ENCODE peak calls at places on chromosomes 2 and 18, in seven cellular contexts. Z is heart left ventricle, C is substantia nigra, G is body of pancreas, H is astrocyte, A is H9, K is left lung. D is an unnamed sample.

GRCh38 chr2:235580401-235581157 is 86.7 kb downstream of the AGAP1 start:
- DNase-seq in Z (no peak), C (no peak), G (no peak), H (no peak), A (no peak), K (no peak), D (no peak)

GRCh38 chr2:150484461-150484931 is 3.0 kb downstream of the RND3 start:
- DNase-seq in Z (no peak), C (no peak), G (no peak), H (no peak), A (no peak), K (no peak), D (no peak)

GRCh38 chr18:39667905-39668304 is 2102.3 kb upstream of the CELF4 start:
- DNase-seq in Z (no peak), C (no peak), G (no peak), H (no peak), A (no peak), K (no peak), D (no peak)

GRCh38 chr2:158011055-158011771 is 90.5 kb upstream of the UPP2 start:
- DNase-seq in Z (no peak), C (no peak), G (no peak), H (peak), A (peak), K (no peak), D (no peak)

GRCh38 chr18:55998071-55998522 is 410.1 kb upstream of the TCF4 start:
- DNase-seq in Z (no peak), C (peak), G (peak), H (peak), A (peak), K (no peak), D (peak)

GRCh38 chr18:13260114-13260926 is 41.8 kb downstream of the LDLRAD4 start:
- DNase-seq in Z (peak), C (no peak), G (no peak), H (no peak), A (no peak), K (no peak), D (no peak)

GRCh38 chr2:205822578-205822977 is 140.3 kb downstream of the NRP2 start:
- DNase-seq in Z (no peak), C (no peak), G (no peak), H (peak), A (no peak), K (no peak), D (no peak)

GRCh38 chr2:34003795-34004194 is 404.7 kb upstream of the FAM98A start:
- DNase-seq in Z (no peak), C (no peak), G (no peak), H (no peak), A (no peak), K (no peak), D (no peak)

GRCh38 chr2:118490323-118490722 is 357.1 kb downstream of the EN1 start:
- DNase-seq in Z (no peak), C (no peak), G (no peak), H (no peak), A (peak), K (no peak), D (no peak)

GRCh38 chr2:112646102-112646719 is 472 bp downstream of the SLC20A1 start:
- DNase-seq in Z (no peak), C (no peak), G (no peak), H (no peak), A (no peak), K (no peak), D (no peak)

GRCh38 chr2:164711246-164712138 is 90.2 kb upstream of the GRB14 start:
- DNase-seq in Z (no peak), C (no peak), G (no peak), H (no peak), A (no peak), K (no peak), D (no peak)

GRCh38 chr2:201130524-201131186 is 14.7 kb downstream of the CFLAR start:
- DNase-seq in Z (no peak), C (no peak), G (no peak), H (peak), A (no peak), K (no peak), D (no peak)

GRCh38 chr2:235712176-235712575 is 218.3 kb downstream of the AGAP1 start:
- DNase-seq in Z (no peak), C (no peak), G (no peak), H (no peak), A (no peak), K (no peak), D (no peak)

GRCh38 chr2:210128961-210129360 is 42.2 kb downstream of the KANSL1L start:
- DNase-seq in Z (no peak), C (no peak), G (no peak), H (no peak), A (no peak), K (no peak), D (no peak)

GRCh38 chr2:184041077-184041476 is 557.3 kb upstream of the ZNF804A start:
- DNase-seq in Z (no peak), C (no peak), G (no peak), H (no peak), A (no peak), K (no peak), D (no peak)

GRCh38 chr18:47321815-47322214 is 70.4 kb upstream of the SKOR2 start:
- DNase-seq in Z (no peak), C (no peak), G (no peak), H (no peak), A (no peak), K (no peak), D (no peak)

GRCh38 chr2:182618672-182619079 is 97.4 kb upstream of the DNAJC10 start:
- DNase-seq in Z (no peak), C (no peak), G (no peak), H (peak), A (no peak), K (no peak), D (no peak)

GRCh38 chr18:5759169-5759568 is 136.2 kb downstream of the TMEM200C start:
- DNase-seq in Z (no peak), C (no peak), G (no peak), H (no peak), A (peak), K (no peak), D (no peak)

GRCh38 chr2:46984034-46984433 is 68.4 kb upstream of the MCFD2 start:
- DNase-seq in Z (no peak), C (no peak), G (no peak), H (no peak), A (no peak), K (no peak), D (no peak)
- H3K27ac ChIP-seq in Z (peak), C (peak), G (peak), H (peak), A (no peak), K (peak), D (peak)

GRCh38 chr2:88148929-88149438 is 21.1 kb upstream of the FABP1 start:
- DNase-seq in Z (no peak), C (no peak), G (no peak), H (no peak), A (no peak), K (no peak), D (no peak)

GRCh38 chr2:88144914-88145497 is 17.1 kb upstream of the FABP1 start:
- DNase-seq in Z (no peak), C (no peak), G (no peak), H (no peak), A (no peak), K (no peak), D (no peak)

GRCh38 chr2:88146590-88146989 is 18.7 kb upstream of the FABP1 start:
- DNase-seq in Z (no peak), C (no peak), G (no peak), H (no peak), A (no peak), K (no peak), D (no peak)

GRCh38 chr2:88144271-88144670 is 16.4 kb upstream of the FABP1 start:
- DNase-seq in Z (no peak), C (no peak), G (no peak), H (no peak), A (no peak), K (no peak), D (no peak)

GRCh38 chr2:88147145-88147544 is 19.3 kb upstream of the FABP1 start:
- DNase-seq in Z (no peak), C (no peak), G (no peak), H (no peak), A (no peak), K (no peak), D (no peak)
- H3K27ac ChIP-seq in Z (no peak), C (no peak), G (no peak), H (no peak), A (no peak), K (no peak), D (no peak)

DNA sequence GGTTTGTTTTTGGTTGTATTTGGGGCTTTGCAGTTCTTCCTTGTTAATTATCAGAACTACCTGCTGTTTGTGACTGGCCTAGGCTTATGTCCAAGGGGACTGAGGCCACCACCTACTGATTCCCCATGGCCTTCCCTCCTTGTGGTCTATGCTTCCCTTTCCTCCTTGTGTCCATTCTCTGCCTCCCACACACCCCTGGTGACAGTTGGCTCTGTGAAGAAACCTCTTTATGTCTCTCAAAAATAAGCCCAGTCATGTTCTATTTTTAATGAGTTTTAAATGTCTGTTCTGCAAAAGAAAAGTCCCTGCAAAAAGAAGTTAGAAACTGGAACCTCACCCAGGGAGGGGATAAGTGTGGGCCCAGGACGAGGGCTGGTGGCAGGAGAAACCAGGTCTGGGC is 105.0 kb downstream of the SMC6 start:
- DNase-seq in Z (no peak), C (no peak), G (no peak), H (no peak), A (no peak), K (no peak), D (no peak)
- H3K27ac ChIP-seq in Z (no peak), C (no peak), G (no peak), H (no peak), A (no peak), K (no peak), D (no peak)

DNA sequence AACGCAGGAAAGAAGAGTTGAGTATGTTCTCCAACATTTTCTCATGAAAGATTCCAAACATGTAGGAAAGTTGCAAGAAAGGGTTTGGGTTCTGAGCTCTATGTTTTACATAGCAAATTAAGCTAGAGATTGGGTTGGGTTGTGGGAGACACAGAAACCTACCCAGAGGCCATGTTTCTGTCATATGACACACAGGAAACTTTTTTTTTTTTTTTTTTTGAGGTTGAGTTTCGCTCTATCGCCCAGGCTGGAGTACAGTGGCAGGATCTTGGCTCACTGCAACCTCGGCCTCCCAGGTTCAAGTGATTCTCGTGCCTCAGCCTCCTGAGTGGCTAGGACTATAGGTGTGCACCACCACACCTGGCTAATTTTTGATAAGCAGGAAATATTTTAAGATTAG is 57.6 kb downstream of the DOCK10 start:
- DNase-seq in Z (no peak), C (no peak), G (no peak), H (no peak), A (no peak), K (no peak), D (no peak)
- H3K27ac ChIP-seq in Z (peak), C (peak), G (no peak), H (no peak), A (no peak), K (no peak), D (peak)

GRCh38 chr2:239277401-239278085 is 123.3 kb downstream of the HDAC4 start:
- DNase-seq in Z (peak), C (no peak), G (no peak), H (no peak), A (peak), K (no peak), D (no peak)
- H3K27ac ChIP-seq in Z (no peak), C (no peak), G (no peak), H (no peak), A (no peak), K (no peak), D (peak)

DNA sequence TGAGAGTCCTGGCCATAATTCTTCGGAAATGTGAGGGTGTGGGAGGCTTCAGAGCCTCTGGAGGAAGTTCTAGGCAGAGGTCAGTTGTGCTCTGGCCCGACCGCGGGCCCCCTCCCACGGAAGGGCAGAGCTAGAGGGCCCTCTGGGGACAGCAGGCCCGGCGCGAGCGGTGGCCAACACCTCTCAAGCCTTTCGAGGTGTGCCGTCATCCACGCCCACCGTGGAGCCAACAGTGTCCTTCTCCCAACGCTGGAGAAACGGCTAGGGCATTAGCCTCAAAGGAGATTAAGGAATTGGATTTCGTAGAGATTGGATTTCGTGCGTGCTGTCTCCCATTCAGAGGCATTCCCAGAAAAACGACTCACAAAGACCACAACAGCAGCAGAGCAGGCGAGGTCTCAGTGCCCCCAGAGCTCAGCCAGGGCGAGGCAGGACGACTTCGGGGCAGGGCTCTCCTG is 2.1 kb upstream of the MTCL1 start:
- DNase-seq in Z (no peak), C (no peak), G (no peak), H (no peak), A (no peak), K (no peak), D (no peak)
- H3K27ac ChIP-seq in Z (peak), C (no peak), G (peak), H (no peak), A (no peak), K (no peak), D (no peak)

DNA sequence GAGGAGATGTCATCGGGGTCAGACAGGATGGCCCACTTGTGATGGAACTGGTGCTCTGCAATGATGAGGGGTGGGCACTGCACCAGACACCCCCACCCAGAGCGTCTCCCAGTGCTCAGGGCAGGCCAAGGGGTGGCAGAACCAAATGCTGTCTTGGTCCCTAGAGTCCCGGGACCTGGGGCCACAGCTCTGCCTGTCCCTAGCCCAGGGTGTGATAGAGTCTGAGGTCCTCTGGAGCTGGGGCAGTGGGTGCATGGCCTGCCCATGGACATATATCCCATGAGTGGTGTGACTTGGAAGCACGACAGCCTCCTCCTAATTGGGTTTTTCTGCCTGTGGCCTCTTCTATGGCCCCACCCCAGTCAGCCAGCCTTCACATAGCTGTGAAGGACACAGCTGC is 6.7 kb upstream of the OTOF start:
- DNase-seq in Z (no peak), C (no peak), G (no peak), H (no peak), A (no peak), K (no peak), D (no peak)
- H3K27ac ChIP-seq in Z (no peak), C (no peak), G (peak), H (no peak), A (no peak), K (no peak), D (no peak)

GRCh38 chr2:43943323-43943722 is 52.5 kb downstream of the LRPPRC start:
- DNase-seq in Z (no peak), C (no peak), G (no peak), H (no peak), A (no peak), K (no peak), D (no peak)
- H3K27ac ChIP-seq in Z (no peak), C (peak), G (no peak), H (no peak), A (peak), K (no peak), D (peak)

D was measured in caudate nucleus.